ENCODE peak calls at places on chromosomes 7 and 10, in nine cellular contexts. One of them, this sample, is unnamed.

GRCh38 chr7:39465055-39465929 is 100.9 kb upstream of the YAE1 start:
- DNase-seq in COR-L47: peak
- DNase-seq in astrocyte of the spinal cord: peak
- DNase-seq in T-helper 2 cell: no peak
- DNase-seq in left colon: no peak
- DNase-seq in Panc1: peak
- DNase-seq in Calu3: peak
- DNase-seq in fibroblast of lung: peak
- DNase-seq in HEK293T: peak
- DNase-seq in this sample: peak

GRCh38 chr7:137109966-137110930 is 233.3 kb downstream of the PTN start:
- DNase-seq in COR-L47: no peak
- DNase-seq in astrocyte of the spinal cord: no peak
- DNase-seq in T-helper 2 cell: no peak
- DNase-seq in left colon: no peak
- DNase-seq in Panc1: no peak
- DNase-seq in Calu3: no peak
- DNase-seq in fibroblast of lung: peak
- DNase-seq in HEK293T: no peak
- DNase-seq in this sample: no peak

GRCh38 chr10:25849971-25850370 is 84.1 kb upstream of the MYO3A start:
- DNase-seq in COR-L47: no peak
- DNase-seq in astrocyte of the spinal cord: peak
- DNase-seq in T-helper 2 cell: no peak
- DNase-seq in left colon: no peak
- DNase-seq in Panc1: no peak
- DNase-seq in Calu3: no peak
- DNase-seq in fibroblast of lung: no peak
- DNase-seq in HEK293T: no peak
- DNase-seq in this sample: no peak

GRCh38 chr7:27364344-27364758 is 121.7 kb downstream of the EVX1 start:
- DNase-seq in COR-L47: no peak
- DNase-seq in astrocyte of the spinal cord: peak
- DNase-seq in T-helper 2 cell: no peak
- DNase-seq in left colon: peak
- DNase-seq in Panc1: no peak
- DNase-seq in Calu3: no peak
- DNase-seq in fibroblast of lung: peak
- DNase-seq in HEK293T: no peak
- DNase-seq in this sample: no peak

GRCh38 chr7:45569290-45569685 is 4.9 kb upstream of the ADCY1 start:
- DNase-seq in COR-L47: no peak
- DNase-seq in astrocyte of the spinal cord: no peak
- DNase-seq in T-helper 2 cell: no peak
- DNase-seq in left colon: no peak
- DNase-seq in Panc1: no peak
- DNase-seq in Calu3: no peak
- DNase-seq in fibroblast of lung: no peak
- DNase-seq in HEK293T: no peak
- DNase-seq in this sample: no peak

GRCh38 chr10:22611425-22612111 is 102.8 kb downstream of the PIP4K2A start:
- DNase-seq in COR-L47: no peak
- DNase-seq in astrocyte of the spinal cord: no peak
- DNase-seq in T-helper 2 cell: peak
- DNase-seq in left colon: no peak
- DNase-seq in Panc1: no peak
- DNase-seq in Calu3: no peak
- DNase-seq in fibroblast of lung: no peak
- DNase-seq in HEK293T: no peak
- DNase-seq in this sample: no peak

GRCh38 chr10:90621577-90621976 is 236.3 kb downstream of the HTR7 start:
- DNase-seq in COR-L47: no peak
- DNase-seq in astrocyte of the spinal cord: peak
- DNase-seq in T-helper 2 cell: no peak
- DNase-seq in left colon: no peak
- DNase-seq in Panc1: no peak
- DNase-seq in Calu3: peak
- DNase-seq in fibroblast of lung: peak
- DNase-seq in HEK293T: peak
- DNase-seq in this sample: peak

GRCh38 chr7:8109196-8110022 is 140.8 kb downstream of the GLCCI1 start:
- DNase-seq in COR-L47: no peak
- DNase-seq in astrocyte of the spinal cord: peak
- DNase-seq in T-helper 2 cell: no peak
- DNase-seq in left colon: no peak
- DNase-seq in Panc1: no peak
- DNase-seq in Calu3: no peak
- DNase-seq in fibroblast of lung: peak
- DNase-seq in HEK293T: no peak
- DNase-seq in this sample: no peak

GRCh38 chr7:127771707-127772106 is 119.7 kb downstream of the SND1 start:
- DNase-seq in COR-L47: no peak
- DNase-seq in astrocyte of the spinal cord: no peak
- DNase-seq in T-helper 2 cell: no peak
- DNase-seq in left colon: no peak
- DNase-seq in Panc1: no peak
- DNase-seq in Calu3: no peak
- DNase-seq in fibroblast of lung: no peak
- DNase-seq in HEK293T: no peak
- DNase-seq in this sample: no peak

GRCh38 chr10:102434251-102434913 is 2.0 kb upstream of the CUEDC2 start:
- DNase-seq in COR-L47: no peak
- DNase-seq in astrocyte of the spinal cord: no peak
- DNase-seq in T-helper 2 cell: no peak
- DNase-seq in left colon: no peak
- DNase-seq in Panc1: no peak
- DNase-seq in Calu3: no peak
- DNase-seq in fibroblast of lung: peak
- DNase-seq in HEK293T: no peak
- DNase-seq in this sample: no peak

GRCh38 chr7:114466911-114467310 is 52.3 kb downstream of the FOXP2 start:
- DNase-seq in COR-L47: no peak
- DNase-seq in astrocyte of the spinal cord: peak
- DNase-seq in T-helper 2 cell: no peak
- DNase-seq in left colon: no peak
- DNase-seq in Panc1: no peak
- DNase-seq in Calu3: no peak
- DNase-seq in fibroblast of lung: peak
- DNase-seq in HEK293T: no peak
- DNase-seq in this sample: no peak

GRCh38 chr10:98620503-98620902 is 173.8 kb upstream of the HPS1 start:
- DNase-seq in COR-L47: no peak
- DNase-seq in astrocyte of the spinal cord: no peak
- DNase-seq in T-helper 2 cell: no peak
- DNase-seq in left colon: no peak
- DNase-seq in Panc1: no peak
- DNase-seq in Calu3: no peak
- DNase-seq in fibroblast of lung: no peak
- DNase-seq in HEK293T: no peak
- DNase-seq in this sample: no peak

GRCh38 chr7:39529582-39529981 is 36.6 kb upstream of the YAE1 start:
- DNase-seq in COR-L47: no peak
- DNase-seq in astrocyte of the spinal cord: no peak
- DNase-seq in T-helper 2 cell: no peak
- DNase-seq in left colon: no peak
- DNase-seq in Panc1: no peak
- DNase-seq in Calu3: no peak
- DNase-seq in fibroblast of lung: no peak
- DNase-seq in HEK293T: no peak
- DNase-seq in this sample: no peak

GRCh38 chr7:128021361-128021760 is 9.9 kb downstream of the LRRC4 start:
- DNase-seq in COR-L47: no peak
- DNase-seq in astrocyte of the spinal cord: no peak
- DNase-seq in T-helper 2 cell: no peak
- DNase-seq in left colon: no peak
- DNase-seq in Panc1: no peak
- DNase-seq in Calu3: peak
- DNase-seq in fibroblast of lung: no peak
- DNase-seq in HEK293T: no peak
- DNase-seq in this sample: peak

GRCh38 chr10:110392860-110393732 is 88.4 kb upstream of the SMNDC1 start:
- DNase-seq in COR-L47: no peak
- DNase-seq in astrocyte of the spinal cord: no peak
- DNase-seq in T-helper 2 cell: no peak
- DNase-seq in left colon: peak
- DNase-seq in Panc1: no peak
- DNase-seq in Calu3: no peak
- DNase-seq in fibroblast of lung: peak
- DNase-seq in HEK293T: no peak
- DNase-seq in this sample: no peak

GRCh38 chr7:155750255-155751125 is 61.8 kb downstream of the SHH start:
- DNase-seq in COR-L47: no peak
- DNase-seq in astrocyte of the spinal cord: no peak
- DNase-seq in T-helper 2 cell: no peak
- DNase-seq in left colon: no peak
- DNase-seq in Panc1: no peak
- DNase-seq in Calu3: no peak
- DNase-seq in fibroblast of lung: no peak
- DNase-seq in HEK293T: no peak
- DNase-seq in this sample: no peak

GRCh38 chr7:82443801-82444219 is 233 bp upstream of the CACNA2D1 start:
- DNase-seq in COR-L47: peak
- DNase-seq in astrocyte of the spinal cord: peak
- DNase-seq in T-helper 2 cell: no peak
- DNase-seq in left colon: peak
- DNase-seq in Panc1: no peak
- DNase-seq in Calu3: peak
- DNase-seq in fibroblast of lung: peak
- DNase-seq in HEK293T: peak
- DNase-seq in this sample: no peak

GRCh38 chr10:60048146-60048545 is 141.8 kb upstream of the CCDC6 start:
- DNase-seq in COR-L47: peak
- DNase-seq in astrocyte of the spinal cord: peak
- DNase-seq in T-helper 2 cell: no peak
- DNase-seq in left colon: no peak
- DNase-seq in Panc1: no peak
- DNase-seq in Calu3: peak
- DNase-seq in fibroblast of lung: no peak
- DNase-seq in HEK293T: peak
- DNase-seq in this sample: no peak

GRCh38 chr7:157011333-157012112 is 1.1 kb upstream of the MNX1 start:
- DNase-seq in COR-L47: peak
- DNase-seq in astrocyte of the spinal cord: no peak
- DNase-seq in T-helper 2 cell: no peak
- DNase-seq in left colon: no peak
- DNase-seq in Panc1: no peak
- DNase-seq in Calu3: no peak
- DNase-seq in fibroblast of lung: no peak
- DNase-seq in HEK293T: peak
- DNase-seq in this sample: no peak

GRCh38 chr10:77485847-77486246 is 151.8 kb downstream of the KCNMA1 start:
- DNase-seq in COR-L47: no peak
- DNase-seq in astrocyte of the spinal cord: no peak
- DNase-seq in T-helper 2 cell: no peak
- DNase-seq in left colon: no peak
- DNase-seq in Panc1: no peak
- DNase-seq in Calu3: no peak
- DNase-seq in fibroblast of lung: no peak
- DNase-seq in HEK293T: no peak
- DNase-seq in this sample: no peak

GRCh38 chr7:151599401-151600227 is 79.9 kb upstream of the RHEB start:
- DNase-seq in COR-L47: no peak
- DNase-seq in astrocyte of the spinal cord: peak
- DNase-seq in T-helper 2 cell: no peak
- DNase-seq in left colon: no peak
- DNase-seq in Panc1: peak
- DNase-seq in Calu3: peak
- DNase-seq in fibroblast of lung: peak
- DNase-seq in HEK293T: no peak
- DNase-seq in this sample: no peak

GRCh38 chr7:10128748-10129147 is 844.9 kb upstream of the PHF14 start:
- DNase-seq in COR-L47: peak
- DNase-seq in astrocyte of the spinal cord: peak
- DNase-seq in T-helper 2 cell: no peak
- DNase-seq in left colon: no peak
- DNase-seq in Panc1: no peak
- DNase-seq in Calu3: peak
- DNase-seq in fibroblast of lung: peak
- DNase-seq in HEK293T: no peak
- DNase-seq in this sample: no peak

GRCh38 chr7:112501958-112502503 is 21.2 kb downstream of the LSMEM1 start:
- DNase-seq in COR-L47: no peak
- DNase-seq in astrocyte of the spinal cord: no peak
- DNase-seq in T-helper 2 cell: no peak
- DNase-seq in left colon: no peak
- DNase-seq in Panc1: no peak
- DNase-seq in Calu3: no peak
- DNase-seq in fibroblast of lung: no peak
- DNase-seq in HEK293T: no peak
- DNase-seq in this sample: no peak

GRCh38 chr10:91907033-91907594 is 2.2 kb downstream of the FGFBP3 start:
- DNase-seq in COR-L47: no peak
- DNase-seq in astrocyte of the spinal cord: no peak
- DNase-seq in T-helper 2 cell: no peak
- DNase-seq in left colon: no peak
- DNase-seq in Panc1: no peak
- DNase-seq in Calu3: no peak
- DNase-seq in fibroblast of lung: no peak
- DNase-seq in HEK293T: no peak
- DNase-seq in this sample: no peak

This sample was measured in keratinocyte.